ENCODE peak calls at places on chromosomes 1 and 21, in five cellular contexts. I is breast epithelium; T is GOT3; F is CD8-positive, alpha-beta memory T cell; D is T-helper 1 cell. S is an unnamed sample.

GRCh38 chr1:196148367-196148970 is 459.8 kb downstream of the KCNT2 start:
- DNase-seq in T (no peak), F (no peak), I (no peak), D (no peak), S (no peak)

GRCh38 chr21:16047857-16048256 is 318.1 kb downstream of the USP25 start:
- DNase-seq in T (no peak), D (no peak), F (no peak), I (no peak), S (no peak)

GRCh38 chr1:170149971-170150370 is 4.2 kb downstream of the NTMT2 start:
- DNase-seq in F (no peak), D (no peak), T (no peak), I (no peak), S (no peak)

GRCh38 chr1:206500046-206500445 is 7.3 kb upstream of the RASSF5 start:
- DNase-seq in T (no peak), D (no peak), F (no peak), I (no peak), S (no peak)

GRCh38 chr1:8200317-8201115 is 117.4 kb upstream of the SLC45A1 start:
- DNase-seq in I (no peak), D (no peak), T (no peak), F (no peak), S (no peak)

GRCh38 chr1:206471415-206471801 is 1.1 kb downstream of the IKBKE start:
- DNase-seq in D (no peak), T (no peak), F (no peak), I (no peak), S (no peak)

GRCh38 chr1:203167026-203167912 is 8.4 kb downstream of the MYBPH start:
- DNase-seq in I (no peak), T (no peak), F (no peak), D (no peak), S (no peak)

GRCh38 chr1:200181861-200182260 is 154.4 kb downstream of the NR5A2 start:
- DNase-seq in D (no peak), F (no peak), I (no peak), T (no peak), S (no peak)

GRCh38 chr1:110318046-110318445 is 21.1 kb upstream of the RBM15 start:
- DNase-seq in T (no peak), D (no peak), I (no peak), F (no peak), S (no peak)

GRCh38 chr1:70204578-70204977 is 801 bp downstream of the LRRC40 start:
- DNase-seq in I (no peak), F (no peak), D (no peak), T (no peak), S (no peak)

GRCh38 chr21:41767606-41768370 is 936 bp upstream of the RIPK4 start:
- DNase-seq in T (no peak), D (no peak), F (no peak), I (no peak), S (no peak)

GRCh38 chr1:199743227-199743626 is 284.3 kb upstream of the NR5A2 start:
- DNase-seq in D (no peak), I (no peak), T (no peak), F (no peak), S (no peak)

GRCh38 chr21:36122977-36123376 is 11.9 kb upstream of the CBR3 start:
- DNase-seq in T (no peak), I (no peak), D (no peak), F (no peak), S (no peak)

GRCh38 chr1:229251185-229251584 is 19.7 kb upstream of the RAB4A start:
- DNase-seq in D (no peak), I (no peak), F (no peak), T (no peak), S (no peak)

GRCh38 chr21:30707409-30707808 is 11.2 kb downstream of the KRTAP21-3 start:
- DNase-seq in T (no peak), D (no peak), I (no peak), F (no peak), S (no peak)

GRCh38 chr1:78839704-78840277 is 166.7 kb downstream of the ADGRL4 start:
- DNase-seq in F (no peak), T (no peak), D (no peak), I (no peak), S (no peak)

GRCh38 chr1:170309389-170310013 is 163.7 kb downstream of the NTMT2 start:
- DNase-seq in F (no peak), D (no peak), I (no peak), T (no peak), S (no peak)

GRCh38 chr1:22447581-22448215 is 4.0 kb upstream of the ZBTB40 start:
- DNase-seq in D (no peak), I (no peak), F (no peak), T (no peak), S (no peak)

S was measured in T-helper 9 cell.